ENCODE peak calls at places on chromosomes 1 and 21, in ten cellular contexts. One of them, this sample, is unnamed.
A peak's percentile ranks its signal among the peaks of the same experiment; 100 is the strongest.

GRCh38 chr1:108691128-108691885 is 803 bp upstream of the PRPF38B start:
- DNase-seq in fibroblast of the aortic adventitia: no peak
- DNase-seq in nephron progenitor cell: no peak
- DNase-seq in body of pancreas: no peak
- DNase-seq in hepatocyte: no peak
- DNase-seq in BJ: no peak
- DNase-seq in tibial artery: no peak
- DNase-seq in heart right ventricle: no peak
- DNase-seq in Caco-2: no peak
- DNase-seq in WERI-Rb-1: no peak
- DNase-seq in this sample: no peak

GRCh38 chr1:58231204-58231603 is 315.3 kb downstream of the OMA1 start:
- DNase-seq in hepatocyte: no peak
- DNase-seq in BJ: no peak
- DNase-seq in heart right ventricle: no peak
- DNase-seq in nephron progenitor cell: no peak
- DNase-seq in fibroblast of the aortic adventitia: no peak
- DNase-seq in WERI-Rb-1: no peak
- DNase-seq in tibial artery: no peak
- DNase-seq in body of pancreas: no peak
- DNase-seq in Caco-2: no peak
- DNase-seq in this sample: no peak

GRCh38 chr1:121519042-121519755 is 334.4 kb downstream of the SRGAP2C start:
- DNase-seq in fibroblast of the aortic adventitia: peak; percentile 13
- DNase-seq in heart right ventricle: peak; percentile 53
- DNase-seq in Caco-2: no peak
- DNase-seq in hepatocyte: peak; percentile 63
- DNase-seq in WERI-Rb-1: peak; percentile 7
- DNase-seq in tibial artery: peak; percentile 44
- DNase-seq in BJ: no peak
- DNase-seq in body of pancreas: peak; percentile 49
- DNase-seq in nephron progenitor cell: peak; percentile 67
- DNase-seq in this sample: peak; percentile 62

GRCh38 chr21:39523398-39523797 is 71.6 kb downstream of the SH3BGR start:
- DNase-seq in Caco-2: no peak
- DNase-seq in hepatocyte: no peak
- DNase-seq in BJ: no peak
- DNase-seq in fibroblast of the aortic adventitia: no peak
- DNase-seq in heart right ventricle: no peak
- DNase-seq in nephron progenitor cell: no peak
- DNase-seq in body of pancreas: peak; percentile 83
- DNase-seq in tibial artery: no peak
- DNase-seq in WERI-Rb-1: no peak
- DNase-seq in this sample: no peak

GRCh38 chr1:29675481-29676263 is 439.4 kb downstream of the PTPRU start:
- DNase-seq in nephron progenitor cell: no peak
- DNase-seq in hepatocyte: no peak
- DNase-seq in tibial artery: no peak
- DNase-seq in Caco-2: no peak
- DNase-seq in WERI-Rb-1: peak; percentile 39
- DNase-seq in BJ: no peak
- DNase-seq in fibroblast of the aortic adventitia: no peak
- DNase-seq in heart right ventricle: no peak
- DNase-seq in body of pancreas: no peak
- DNase-seq in this sample: peak; percentile 26

GRCh38 chr1:154661110-154661509 is 53.1 kb upstream of the ADAR start:
- DNase-seq in nephron progenitor cell: no peak
- DNase-seq in tibial artery: no peak
- DNase-seq in Caco-2: no peak
- DNase-seq in heart right ventricle: no peak
- DNase-seq in WERI-Rb-1: no peak
- DNase-seq in BJ: no peak
- DNase-seq in hepatocyte: no peak
- DNase-seq in body of pancreas: no peak
- DNase-seq in fibroblast of the aortic adventitia: no peak
- DNase-seq in this sample: no peak

GRCh38 chr1:54887665-54888071 is 673 bp upstream of the DHCR24 start:
- DNase-seq in heart right ventricle: no peak
- DNase-seq in tibial artery: peak; percentile 52
- DNase-seq in WERI-Rb-1: no peak
- DNase-seq in fibroblast of the aortic adventitia: peak; percentile 34
- DNase-seq in hepatocyte: peak; percentile 37
- DNase-seq in nephron progenitor cell: no peak
- DNase-seq in body of pancreas: peak; percentile 35
- DNase-seq in BJ: no peak
- DNase-seq in Caco-2: no peak
- DNase-seq in this sample: no peak

GRCh38 chr1:7478797-7479499 is 292.1 kb upstream of the VAMP3 start:
- DNase-seq in Caco-2: no peak
- DNase-seq in body of pancreas: peak; percentile 59
- DNase-seq in heart right ventricle: peak; percentile 72
- DNase-seq in tibial artery: no peak
- DNase-seq in fibroblast of the aortic adventitia: peak; percentile 79
- DNase-seq in WERI-Rb-1: no peak
- DNase-seq in nephron progenitor cell: no peak
- DNase-seq in BJ: no peak
- DNase-seq in hepatocyte: peak; percentile 80
- DNase-seq in this sample: no peak

GRCh38 chr1:1079408-1080121 is 5.5 kb upstream of the RNF223 start:
- DNase-seq in Caco-2: peak; percentile 93
- DNase-seq in nephron progenitor cell: peak; percentile 61
- DNase-seq in WERI-Rb-1: peak; percentile 67
- DNase-seq in BJ: peak; percentile 77
- DNase-seq in hepatocyte: peak; percentile 93
- DNase-seq in fibroblast of the aortic adventitia: peak; percentile 63
- DNase-seq in tibial artery: peak; percentile 24
- DNase-seq in heart right ventricle: peak; percentile 33
- DNase-seq in body of pancreas: peak; percentile 92
- DNase-seq in this sample: peak; percentile 21

GRCh38 chr1:92037400-92037799 is 7.6 kb downstream of the EPHX4 start:
- DNase-seq in WERI-Rb-1: no peak
- DNase-seq in hepatocyte: no peak
- DNase-seq in Caco-2: no peak
- DNase-seq in tibial artery: no peak
- DNase-seq in heart right ventricle: no peak
- DNase-seq in BJ: no peak
- DNase-seq in fibroblast of the aortic adventitia: no peak
- DNase-seq in body of pancreas: no peak
- DNase-seq in nephron progenitor cell: no peak
- DNase-seq in this sample: no peak

GRCh38 chr21:45555557-45556301 is 13.5 kb upstream of the SLC19A1 start:
- DNase-seq in fibroblast of the aortic adventitia: peak; percentile 13
- DNase-seq in hepatocyte: peak; percentile 88
- DNase-seq in body of pancreas: peak; percentile 90
- DNase-seq in tibial artery: peak; percentile 54
- DNase-seq in WERI-Rb-1: peak; percentile 98
- DNase-seq in Caco-2: peak; percentile 93
- DNase-seq in heart right ventricle: peak; percentile 84
- DNase-seq in nephron progenitor cell: peak; percentile 79
- DNase-seq in BJ: no peak
- DNase-seq in this sample: peak; percentile 53

GRCh38 chr21:45555251-45555556 is 13.0 kb upstream of the SLC19A1 start:
- DNase-seq in body of pancreas: no peak
- DNase-seq in nephron progenitor cell: no peak
- DNase-seq in fibroblast of the aortic adventitia: no peak
- DNase-seq in Caco-2: no peak
- DNase-seq in BJ: no peak
- DNase-seq in hepatocyte: no peak
- DNase-seq in WERI-Rb-1: no peak
- DNase-seq in tibial artery: no peak
- DNase-seq in heart right ventricle: no peak
- DNase-seq in this sample: no peak

GRCh38 chr21:45557611-45558043 is 15.4 kb upstream of the SLC19A1 start:
- DNase-seq in fibroblast of the aortic adventitia: no peak
- DNase-seq in nephron progenitor cell: no peak
- DNase-seq in heart right ventricle: no peak
- DNase-seq in Caco-2: peak; percentile 29
- DNase-seq in BJ: no peak
- DNase-seq in tibial artery: no peak
- DNase-seq in hepatocyte: no peak
- DNase-seq in WERI-Rb-1: no peak
- DNase-seq in body of pancreas: no peak
- DNase-seq in this sample: no peak

GRCh38 chr21:45556645-45557601 is 14.7 kb upstream of the SLC19A1 start:
- DNase-seq in heart right ventricle: no peak
- DNase-seq in BJ: no peak
- DNase-seq in tibial artery: no peak
- DNase-seq in hepatocyte: no peak
- DNase-seq in fibroblast of the aortic adventitia: peak; percentile 18
- DNase-seq in nephron progenitor cell: no peak
- DNase-seq in WERI-Rb-1: peak; percentile 22
- DNase-seq in Caco-2: peak; percentile 32
- DNase-seq in body of pancreas: peak; percentile 13
- DNase-seq in this sample: no peak

DNA sequence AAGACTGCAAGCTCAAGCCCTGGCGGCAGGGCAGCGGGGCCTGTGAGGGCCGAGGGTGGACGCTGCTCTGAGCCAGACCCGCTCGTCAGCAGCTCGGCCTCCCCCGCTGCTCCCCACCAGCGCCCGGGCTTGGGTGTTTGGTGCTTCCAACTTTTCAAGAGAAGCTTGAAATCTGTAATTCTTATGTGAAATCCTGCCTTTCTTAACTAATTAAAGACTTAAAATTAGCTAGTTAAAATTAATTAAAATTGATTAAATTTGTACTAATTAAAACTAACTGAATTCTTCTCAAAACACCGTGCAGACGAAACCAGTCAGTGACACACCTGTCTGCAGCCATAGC is 14.0 kb upstream of the SLC19A1 start:
- DNase-seq in tibial artery: no peak
- DNase-seq in heart right ventricle: no peak
- DNase-seq in body of pancreas: no peak
- DNase-seq in WERI-Rb-1: no peak
- DNase-seq in hepatocyte: no peak
- DNase-seq in nephron progenitor cell: no peak
- DNase-seq in fibroblast of the aortic adventitia: no peak
- DNase-seq in BJ: no peak
- DNase-seq in Caco-2: no peak
- DNase-seq in this sample: no peak
- TF ChIP-seq CTCF in tibial artery: no peak
- TF ChIP-seq CTCF in heart right ventricle: no peak
- TF ChIP-seq CTCF in body of pancreas: no peak
- TF ChIP-seq CTCF in WERI-Rb-1: no peak
- TF ChIP-seq CTCF in hepatocyte: no peak
- TF ChIP-seq CTCF in nephron progenitor cell: no peak
- TF ChIP-seq CTCF in fibroblast of the aortic adventitia: no peak
- TF ChIP-seq CTCF in BJ: no peak
- TF ChIP-seq CTCF in Caco-2: no peak
- TF ChIP-seq CTCF in this sample: peak; percentile 48

GRCh38 chr1:59977075-59977410 is 50.5 kb upstream of the CYP2J2 start:
- DNase-seq in Caco-2: no peak
- DNase-seq in nephron progenitor cell: no peak
- DNase-seq in heart right ventricle: no peak
- DNase-seq in BJ: no peak
- DNase-seq in WERI-Rb-1: no peak
- DNase-seq in body of pancreas: no peak
- DNase-seq in tibial artery: no peak
- DNase-seq in hepatocyte: no peak
- DNase-seq in fibroblast of the aortic adventitia: no peak
- DNase-seq in this sample: no peak
- TF ChIP-seq CTCF in Caco-2: no peak
- TF ChIP-seq CTCF in nephron progenitor cell: peak; percentile 21
- TF ChIP-seq CTCF in heart right ventricle: no peak
- TF ChIP-seq CTCF in BJ: no peak
- TF ChIP-seq CTCF in WERI-Rb-1: no peak
- TF ChIP-seq CTCF in body of pancreas: no peak
- TF ChIP-seq CTCF in tibial artery: no peak
- TF ChIP-seq CTCF in hepatocyte: no peak
- TF ChIP-seq CTCF in fibroblast of the aortic adventitia: no peak
- TF ChIP-seq CTCF in this sample: no peak

DNA sequence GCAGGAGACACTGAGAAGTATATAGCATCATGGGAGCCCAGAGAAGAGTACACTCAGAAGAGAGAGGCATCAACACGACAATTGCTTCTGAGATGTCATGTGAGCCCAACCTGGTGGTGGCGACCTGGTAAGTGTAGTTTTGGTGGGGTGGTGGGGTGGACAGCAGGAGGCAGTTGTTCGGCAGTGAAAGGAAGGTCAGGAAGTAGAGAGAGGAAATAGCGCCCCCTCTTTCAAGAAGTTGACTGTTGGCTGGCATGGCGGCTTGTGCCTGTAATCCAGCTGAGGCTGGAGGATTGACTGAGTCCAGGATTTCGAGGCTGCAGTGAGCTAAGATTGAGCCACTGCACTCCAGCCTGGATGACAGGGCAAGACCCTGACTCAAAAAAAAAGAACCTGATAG is 12.6 kb downstream of the RSPO1 start:
- DNase-seq in hepatocyte: no peak
- DNase-seq in fibroblast of the aortic adventitia: no peak
- DNase-seq in WERI-Rb-1: no peak
- DNase-seq in heart right ventricle: no peak
- DNase-seq in body of pancreas: no peak
- DNase-seq in tibial artery: no peak
- DNase-seq in nephron progenitor cell: no peak
- DNase-seq in BJ: no peak
- DNase-seq in Caco-2: no peak
- DNase-seq in this sample: no peak
- TF ChIP-seq CTCF in hepatocyte: no peak
- TF ChIP-seq CTCF in fibroblast of the aortic adventitia: no peak
- TF ChIP-seq CTCF in WERI-Rb-1: peak; percentile 15
- TF ChIP-seq CTCF in heart right ventricle: no peak
- TF ChIP-seq CTCF in body of pancreas: no peak
- TF ChIP-seq CTCF in tibial artery: no peak
- TF ChIP-seq CTCF in nephron progenitor cell: no peak
- TF ChIP-seq CTCF in BJ: no peak
- TF ChIP-seq CTCF in Caco-2: no peak
- TF ChIP-seq CTCF in this sample: no peak

GRCh38 chr1:196312739-196313138 is 295.5 kb downstream of the KCNT2 start:
- DNase-seq in hepatocyte: no peak
- DNase-seq in Caco-2: no peak
- DNase-seq in BJ: no peak
- DNase-seq in WERI-Rb-1: no peak
- DNase-seq in tibial artery: no peak
- DNase-seq in nephron progenitor cell: no peak
- DNase-seq in fibroblast of the aortic adventitia: no peak
- DNase-seq in heart right ventricle: no peak
- DNase-seq in body of pancreas: no peak
- DNase-seq in this sample: no peak

GRCh38 chr1:196308171-196308570 is 300.1 kb downstream of the KCNT2 start:
- DNase-seq in tibial artery: no peak
- DNase-seq in body of pancreas: no peak
- DNase-seq in BJ: no peak
- DNase-seq in WERI-Rb-1: no peak
- DNase-seq in fibroblast of the aortic adventitia: no peak
- DNase-seq in heart right ventricle: no peak
- DNase-seq in hepatocyte: no peak
- DNase-seq in nephron progenitor cell: no peak
- DNase-seq in Caco-2: no peak
- DNase-seq in this sample: no peak

GRCh38 chr1:196305216-196305615 is 303.0 kb downstream of the KCNT2 start:
- DNase-seq in body of pancreas: no peak
- DNase-seq in heart right ventricle: no peak
- DNase-seq in Caco-2: no peak
- DNase-seq in hepatocyte: no peak
- DNase-seq in tibial artery: no peak
- DNase-seq in BJ: no peak
- DNase-seq in WERI-Rb-1: no peak
- DNase-seq in nephron progenitor cell: no peak
- DNase-seq in fibroblast of the aortic adventitia: no peak
- DNase-seq in this sample: no peak

GRCh38 chr1:196306421-196306820 is 301.8 kb downstream of the KCNT2 start:
- DNase-seq in hepatocyte: peak; percentile 8
- DNase-seq in Caco-2: no peak
- DNase-seq in nephron progenitor cell: no peak
- DNase-seq in fibroblast of the aortic adventitia: no peak
- DNase-seq in WERI-Rb-1: no peak
- DNase-seq in heart right ventricle: no peak
- DNase-seq in BJ: no peak
- DNase-seq in body of pancreas: no peak
- DNase-seq in tibial artery: no peak
- DNase-seq in this sample: no peak

GRCh38 chr1:196309386-196309785 is 298.9 kb downstream of the KCNT2 start:
- DNase-seq in fibroblast of the aortic adventitia: peak; percentile 74
- DNase-seq in hepatocyte: peak; percentile 36
- DNase-seq in Caco-2: no peak
- DNase-seq in body of pancreas: no peak
- DNase-seq in WERI-Rb-1: no peak
- DNase-seq in nephron progenitor cell: no peak
- DNase-seq in heart right ventricle: no peak
- DNase-seq in BJ: peak; percentile 9
- DNase-seq in tibial artery: no peak
- DNase-seq in this sample: no peak
- TF ChIP-seq CTCF in fibroblast of the aortic adventitia: peak; percentile 34
- TF ChIP-seq CTCF in hepatocyte: peak; percentile 51
- TF ChIP-seq CTCF in Caco-2: no peak
- TF ChIP-seq CTCF in body of pancreas: no peak
- TF ChIP-seq CTCF in WERI-Rb-1: no peak
- TF ChIP-seq CTCF in nephron progenitor cell: no peak
- TF ChIP-seq CTCF in heart right ventricle: peak; percentile 16
- TF ChIP-seq CTCF in BJ: peak; percentile 17
- TF ChIP-seq CTCF in tibial artery: no peak
- TF ChIP-seq CTCF in this sample: no peak

This sample was measured in mesothelial cell of epicardium.